ENCODE peak calls at places on chromosomes 3 and 15, in six cellular contexts. J, H, W, V, M and Q are unnamed samples.

GRCh38 chr3:113241292-113242033 is 30.1 kb downstream of the BOC start:
- DNase-seq in J (no peak), H (no peak), W (no peak), V (no peak), M (no peak), Q (no peak)

GRCh38 chr3:112634786-112635541 is 6.0 kb downstream of the CCDC80 start:
- DNase-seq in J (peak; percentile 47), H (no peak), W (no peak), V (no peak), M (no peak), Q (peak; percentile 50)

GRCh38 chr3:119322021-119322522 is 27.9 kb downstream of the ARHGAP31 start:
- DNase-seq in J (no peak), H (no peak), W (no peak), V (no peak), M (no peak), Q (no peak)

GRCh38 chr15:31452595-31453557 is 126.2 kb downstream of the KLF13 start:
- DNase-seq in J (no peak), H (no peak), W (no peak), V (no peak), M (peak; percentile 45), Q (no peak)

GRCh38 chr3:46660543-46661523 is 32.6 kb downstream of the ALS2CL start:
- DNase-seq in J (no peak), H (no peak), W (no peak), V (no peak), M (no peak), Q (no peak)

GRCh38 chr15:88376574-88377174 is 90.5 kb downstream of the MRPL46 start:
- DNase-seq in J (no peak), H (no peak), W (no peak), V (no peak), M (no peak), Q (no peak)

GRCh38 chr3:105821433-105821832 is 47.4 kb downstream of the CBLB start:
- DNase-seq in J (no peak), H (no peak), W (no peak), V (no peak), M (no peak), Q (no peak)

GRCh38 chr3:44924102-44925084 is 50.0 kb downstream of the TGM4 start:
- DNase-seq in J (no peak), H (no peak), W (no peak), V (no peak), M (no peak), Q (no peak)

GRCh38 chr3:122668930-122669730 is 11.5 kb upstream of the PARP14 start:
- DNase-seq in J (no peak), H (no peak), W (no peak), V (no peak), M (no peak), Q (no peak)

GRCh38 chr3:36257117-36257516 is 123.2 kb upstream of the STAC start:
- DNase-seq in J (no peak), H (no peak), W (no peak), V (no peak), M (no peak), Q (no peak)

GRCh38 chr3:120432105-120432860 is 18.5 kb downstream of the FSTL1 start:
- DNase-seq in J (no peak), H (no peak), W (no peak), V (no peak), M (no peak), Q (no peak)

GRCh38 chr3:105647047-105647446 is 221.8 kb downstream of the CBLB start:
- DNase-seq in J (no peak), H (no peak), W (no peak), V (no peak), M (no peak), Q (no peak)

GRCh38 chr3:187012609-187013051 is 82.3 kb downstream of the ST6GAL1 start:
- DNase-seq in J (no peak), H (peak; percentile 38), W (no peak), V (no peak), M (peak; percentile 46), Q (peak; percentile 39)

GRCh38 chr3:171023566-171023965 is 3.0 kb downstream of the SLC2A2 start:
- DNase-seq in J (no peak), H (no peak), W (no peak), V (no peak), M (no peak), Q (no peak)

GRCh38 chr15:85625856-85626255 is 168.9 kb downstream of the KLHL25 start:
- DNase-seq in J (no peak), H (peak; percentile 28), W (no peak), V (no peak), M (no peak), Q (no peak)

GRCh38 chr15:88859550-88859949 is 35.8 kb downstream of the HAPLN3 start:
- DNase-seq in J (no peak), H (no peak), W (no peak), V (no peak), M (no peak), Q (no peak)

GRCh38 chr15:69910511-69910910 is 187.2 kb downstream of the TLE3 start:
- DNase-seq in J (no peak), H (no peak), W (no peak), V (no peak), M (no peak), Q (no peak)

GRCh38 chr15:60780147-60780546 is 301.2 kb upstream of the ICE2 start:
- DNase-seq in J (no peak), H (no peak), W (no peak), V (no peak), M (no peak), Q (no peak)

GRCh38 chr3:52218454-52218853 is 7.0 kb downstream of the TLR9 start:
- DNase-seq in J (no peak), H (no peak), W (no peak), V (no peak), M (no peak), Q (peak; percentile 55)

GRCh38 chr3:195160257-195160898 is 110.6 kb downstream of the XXYLT1 start:
- DNase-seq in J (peak; percentile 60), H (no peak), W (peak; percentile 49), V (no peak), M (no peak), Q (no peak)

GRCh38 chr15:90650117-90650955 is 66.8 kb upstream of the BLM start:
- DNase-seq in J (no peak), H (no peak), W (no peak), V (no peak), M (no peak), Q (no peak)

GRCh38 chr3:131602011-131602779 is 99.4 kb upstream of the MRPL3 start:
- DNase-seq in J (no peak), H (no peak), W (no peak), V (no peak), M (no peak), Q (no peak)

GRCh38 chr3:194890086-194890485 is 204.4 kb downstream of the FAM43A start:
- DNase-seq in J (no peak), H (no peak), W (no peak), V (no peak), M (no peak), Q (no peak)